ENCODE peak calls at places on chromosome 16, in five cellular contexts. D is glutamatergic neuron, B is activated T-helper 1 cell treated with Interleukin-2 at 50 U/mL for 16 hours, R is left cardiac atrium, N is AG04449. U is an unnamed sample.

GRCh38 chr16:79076039-79076767 is 524.3 kb downstream of the MAF start:
- DNase-seq in D (no peak), B (no peak), R (no peak), N (no peak), U (no peak)

GRCh38 chr16:70433456-70434103 is 5.3 kb downstream of the ST3GAL2 start:
- DNase-seq in D (no peak), B (no peak), R (peak), N (no peak), U (no peak)

GRCh38 chr16:84922351-84923135 is 88.8 kb downstream of the ZDHHC7 start:
- DNase-seq in D (peak), B (no peak), R (peak), N (no peak), U (no peak)

GRCh38 chr16:82753821-82754220 is 127.1 kb downstream of the CDH13 start:
- DNase-seq in D (no peak), B (no peak), R (no peak), N (no peak), U (no peak)

GRCh38 chr16:11100239-11100750 is 155.7 kb downstream of the SOCS1 start:
- DNase-seq in D (peak), B (no peak), R (peak), N (no peak), U (peak)

GRCh38 chr16:4402439-4403132 is 13.8 kb downstream of the CORO7 start:
- DNase-seq in D (peak), B (peak), R (peak), N (no peak), U (peak)

GRCh38 chr16:648071-648785 is 937 bp upstream of the WDR90 start:
- DNase-seq in D (no peak), B (no peak), R (no peak), N (no peak), U (peak)

GRCh38 chr16:83958137-83958810 is 5.2 kb downstream of the OSGIN1 start:
- DNase-seq in D (no peak), B (no peak), R (no peak), N (no peak), U (no peak)

GRCh38 chr16:9151597-9151996 is 60.2 kb downstream of the HAPSTR1 start:
- DNase-seq in D (no peak), B (no peak), R (no peak), N (no peak), U (no peak)

GRCh38 chr16:69064789-69065313 is 40.6 kb upstream of the HAS3 start:
- DNase-seq in D (no peak), B (no peak), R (no peak), N (no peak), U (no peak)

GRCh38 chr16:5231246-5231759 is 133.7 kb upstream of the EEF2KMT start:
- DNase-seq in D (no peak), B (no peak), R (no peak), N (no peak), U (no peak)

GRCh38 chr16:84005391-84005790 is 37.2 kb downstream of the SLC38A8 start:
- DNase-seq in D (no peak), B (no peak), R (no peak), N (no peak), U (no peak)

GRCh38 chr16:22787456-22788189 is 26.3 kb upstream of the HS3ST2 start:
- DNase-seq in D (no peak), B (no peak), R (no peak), N (peak), U (no peak)